ENCODE peak calls at places on chromosomes 13 and 19, in nine cellular contexts. One of them, this sample, is unnamed.

GRCh38 chr13:51681037-51681678 is 96.9 kb downstream of the WDFY2 start:
- DNase-seq in NCI-H1105: no peak
- DNase-seq in T-cell: no peak
- DNase-seq in AG04450: peak
- DNase-seq in cardiac fibroblast: peak
- DNase-seq in neural crest cell: no peak
- DNase-seq in iPS DF 6.9: no peak
- DNase-seq in activated CD4-positive, CD25-positive, alpha-beta regulatory T cell: no peak
- DNase-seq in HFF-Myc: peak
- DNase-seq in this sample: no peak

GRCh38 chr13:113532156-113532806 is 41.8 kb upstream of the DCUN1D2 start:
- DNase-seq in NCI-H1105: no peak
- DNase-seq in T-cell: no peak
- DNase-seq in AG04450: no peak
- DNase-seq in cardiac fibroblast: no peak
- DNase-seq in neural crest cell: no peak
- DNase-seq in iPS DF 6.9: no peak
- DNase-seq in activated CD4-positive, CD25-positive, alpha-beta regulatory T cell: no peak
- DNase-seq in HFF-Myc: no peak
- DNase-seq in this sample: no peak

GRCh38 chr19:55493650-55494171 is 5.5 kb downstream of the SSC5D start:
- DNase-seq in NCI-H1105: no peak
- DNase-seq in T-cell: no peak
- DNase-seq in AG04450: no peak
- DNase-seq in cardiac fibroblast: peak
- DNase-seq in neural crest cell: no peak
- DNase-seq in iPS DF 6.9: no peak
- DNase-seq in activated CD4-positive, CD25-positive, alpha-beta regulatory T cell: no peak
- DNase-seq in HFF-Myc: no peak
- DNase-seq in this sample: no peak

GRCh38 chr13:76708138-76708537 is 178.1 kb downstream of the KCTD12 start:
- DNase-seq in NCI-H1105: no peak
- DNase-seq in T-cell: no peak
- DNase-seq in AG04450: no peak
- DNase-seq in cardiac fibroblast: peak
- DNase-seq in neural crest cell: no peak
- DNase-seq in iPS DF 6.9: no peak
- DNase-seq in activated CD4-positive, CD25-positive, alpha-beta regulatory T cell: no peak
- DNase-seq in HFF-Myc: no peak
- DNase-seq in this sample: no peak

GRCh38 chr19:10517361-10517759 is at the start of gene S1PR5:
- DNase-seq in NCI-H1105: peak
- DNase-seq in T-cell: no peak
- DNase-seq in AG04450: no peak
- DNase-seq in cardiac fibroblast: no peak
- DNase-seq in neural crest cell: no peak
- DNase-seq in iPS DF 6.9: no peak
- DNase-seq in activated CD4-positive, CD25-positive, alpha-beta regulatory T cell: no peak
- DNase-seq in HFF-Myc: no peak
- DNase-seq in this sample: no peak

GRCh38 chr13:26978081-26978860 is 193.3 kb downstream of the USP12 start:
- DNase-seq in NCI-H1105: no peak
- DNase-seq in T-cell: no peak
- DNase-seq in AG04450: no peak
- DNase-seq in cardiac fibroblast: no peak
- DNase-seq in neural crest cell: no peak
- DNase-seq in iPS DF 6.9: peak
- DNase-seq in activated CD4-positive, CD25-positive, alpha-beta regulatory T cell: no peak
- DNase-seq in HFF-Myc: no peak
- DNase-seq in this sample: no peak

GRCh38 chr13:94947965-94948371 is 235.6 kb upstream of the SOX21 start:
- DNase-seq in NCI-H1105: no peak
- DNase-seq in T-cell: no peak
- DNase-seq in AG04450: no peak
- DNase-seq in cardiac fibroblast: no peak
- DNase-seq in neural crest cell: no peak
- DNase-seq in iPS DF 6.9: no peak
- DNase-seq in activated CD4-positive, CD25-positive, alpha-beta regulatory T cell: no peak
- DNase-seq in HFF-Myc: no peak
- DNase-seq in this sample: no peak

GRCh38 chr13:28922341-28922740 is 102.2 kb downstream of the MTUS2 start:
- DNase-seq in NCI-H1105: no peak
- DNase-seq in T-cell: no peak
- DNase-seq in AG04450: no peak
- DNase-seq in cardiac fibroblast: no peak
- DNase-seq in neural crest cell: no peak
- DNase-seq in iPS DF 6.9: no peak
- DNase-seq in activated CD4-positive, CD25-positive, alpha-beta regulatory T cell: no peak
- DNase-seq in HFF-Myc: no peak
- DNase-seq in this sample: no peak

GRCh38 chr19:37948362-37948761 is 41.4 kb downstream of the SIPA1L3 start:
- DNase-seq in NCI-H1105: no peak
- DNase-seq in T-cell: no peak
- DNase-seq in AG04450: no peak
- DNase-seq in cardiac fibroblast: no peak
- DNase-seq in neural crest cell: no peak
- DNase-seq in iPS DF 6.9: no peak
- DNase-seq in activated CD4-positive, CD25-positive, alpha-beta regulatory T cell: no peak
- DNase-seq in HFF-Myc: no peak
- DNase-seq in this sample: no peak

GRCh38 chr13:49292742-49293498 is 45.2 kb downstream of the CDADC1 start:
- DNase-seq in NCI-H1105: no peak
- DNase-seq in T-cell: no peak
- DNase-seq in AG04450: peak
- DNase-seq in cardiac fibroblast: peak
- DNase-seq in neural crest cell: no peak
- DNase-seq in iPS DF 6.9: no peak
- DNase-seq in activated CD4-positive, CD25-positive, alpha-beta regulatory T cell: no peak
- DNase-seq in HFF-Myc: no peak
- DNase-seq in this sample: no peak

This sample was measured in CD4-positive, alpha-beta T cell.